ENCODE peak calls at places on chromosomes 5 and 9, in seven cellular contexts. R is neural crest cell, C is astrocyte, H is upper lobe of right lung, Z is endothelial cell, G is Panc1, U is fibroblast of pulmonary artery. K is an unnamed sample.

GRCh38 chr5:175629231-175629630 is 28.6 kb upstream of the HRH2 start:
- DNase-seq in R (no peak), C (no peak), H (no peak), Z (no peak), G (no peak), U (no peak), K (no peak)

GRCh38 chr5:179955062-179955461 is 47.4 kb upstream of the TBC1D9B start:
- DNase-seq in R (no peak), C (no peak), H (no peak), Z (no peak), G (no peak), U (no peak), K (no peak)

GRCh38 chr9:136625101-136626065 is 37.3 kb upstream of the EGFL7 start:
- DNase-seq in R (no peak), C (peak), H (peak), Z (no peak), G (no peak), U (peak), K (no peak)

GRCh38 chr9:118640836-118641557 is 728.2 kb downstream of the BRINP1 start:
- DNase-seq in R (no peak), C (peak), H (no peak), Z (no peak), G (no peak), U (no peak), K (no peak)

GRCh38 chr9:134177624-134178393 is 13.4 kb upstream of the RNU6ATAC start:
- DNase-seq in R (no peak), C (no peak), H (peak), Z (no peak), G (no peak), U (no peak), K (peak)

GRCh38 chr9:112334319-112334828 is 955 bp upstream of the PTBP3 start:
- DNase-seq in R (no peak), C (peak), H (no peak), Z (no peak), G (no peak), U (peak), K (no peak)

GRCh38 chr5:83048277-83048676 is 28.9 kb downstream of the TMEM167A start:
- DNase-seq in R (no peak), C (peak), H (no peak), Z (no peak), G (no peak), U (no peak), K (no peak)

GRCh38 chr5:164203581-164204225 is 698.3 kb downstream of the MAT2B start:
- DNase-seq in R (no peak), C (peak), H (no peak), Z (no peak), G (no peak), U (peak), K (no peak)

GRCh38 chr9:127183814-127184582 is 61.6 kb upstream of the ANGPTL2 start:
- DNase-seq in R (no peak), C (no peak), H (peak), Z (no peak), G (no peak), U (peak), K (peak)

GRCh38 chr9:125633116-125633743 is 73.8 kb downstream of the MAPKAP1 start:
- DNase-seq in R (no peak), C (no peak), H (no peak), Z (no peak), G (no peak), U (no peak), K (no peak)

GRCh38 chr5:61023131-61023530 is 78.1 kb downstream of the NDUFAF2 start:
- DNase-seq in R (no peak), C (peak), H (no peak), Z (no peak), G (no peak), U (peak), K (no peak)

GRCh38 chr9:137326436-137327060 is 24.5 kb upstream of the NRARP start:
- DNase-seq in R (no peak), C (no peak), H (no peak), Z (no peak), G (no peak), U (no peak), K (no peak)

GRCh38 chr9:130918102-130918869 is 20.8 kb downstream of the FIBCD1 start:
- DNase-seq in R (no peak), C (no peak), H (no peak), Z (no peak), G (no peak), U (no peak), K (no peak)

GRCh38 chr9:14531424-14532269 is 161.6 kb downstream of the ZDHHC21 start:
- DNase-seq in R (no peak), C (no peak), H (no peak), Z (no peak), G (no peak), U (no peak), K (no peak)

GRCh38 chr9:134842321-134842720 is 38.3 kb upstream of the FCN2 start:
- DNase-seq in R (no peak), C (no peak), H (no peak), Z (no peak), G (no peak), U (no peak), K (peak)

GRCh38 chr9:93210324-93210973 is 26.5 kb downstream of the WNK2 start:
- DNase-seq in R (no peak), C (no peak), H (no peak), Z (no peak), G (no peak), U (no peak), K (peak)

GRCh38 chr9:5582835-5583195 is 46.1 kb upstream of the RIC1 start:
- DNase-seq in R (no peak), C (peak), H (no peak), Z (no peak), G (no peak), U (peak), K (no peak)

GRCh38 chr9:27351438-27351837 is 54.5 kb upstream of the EQTN start:
- DNase-seq in R (no peak), C (no peak), H (no peak), Z (no peak), G (no peak), U (peak), K (no peak)

GRCh38 chr9:137055385-137056364 is 1.8 kb upstream of the ENTPD2 start:
- DNase-seq in R (no peak), C (peak), H (no peak), Z (no peak), G (no peak), U (peak), K (no peak)

GRCh38 chr9:119009253-119009652 is 360.0 kb downstream of the BRINP1 start:
- DNase-seq in R (no peak), C (peak), H (no peak), Z (no peak), G (peak), U (no peak), K (no peak)

GRCh38 chr9:99489043-99489378 is 266.9 kb downstream of the SEC61B start:
- DNase-seq in R (no peak), C (peak), H (no peak), Z (no peak), G (no peak), U (peak), K (no peak)

GRCh38 chr9:87445646-87446045 is 52.0 kb upstream of the DAPK1 start:
- DNase-seq in R (peak), C (no peak), H (no peak), Z (peak), G (no peak), U (peak), K (no peak)

DNA sequence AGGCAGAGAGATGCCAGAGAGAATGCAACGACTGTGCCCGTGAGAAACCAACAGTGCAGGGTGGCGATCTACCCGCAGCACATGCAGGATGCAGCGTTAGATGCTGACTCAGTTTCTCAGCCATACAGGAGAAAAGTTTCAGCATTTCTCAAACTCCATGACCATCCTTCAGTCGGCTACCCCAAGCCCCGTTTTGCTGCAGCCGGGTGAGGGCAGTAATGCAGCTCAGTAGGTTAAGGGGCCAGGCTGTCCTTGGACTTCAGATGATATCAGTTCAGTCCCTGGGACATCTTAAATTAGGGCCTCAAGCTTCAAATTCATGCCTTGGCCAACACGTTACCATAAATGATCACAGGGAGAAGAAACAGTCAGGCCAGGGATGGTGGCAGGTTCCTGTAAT is 125.5 kb downstream of the PALM2AKAP2 start:
- DNase-seq in R (no peak), C (no peak), H (no peak), Z (no peak), G (no peak), U (no peak), K (no peak)
- TF ChIP-seq CTCF in R (no peak), C (no peak), H (no peak), Z (no peak), G (no peak), U (no peak), K (no peak)

DNA sequence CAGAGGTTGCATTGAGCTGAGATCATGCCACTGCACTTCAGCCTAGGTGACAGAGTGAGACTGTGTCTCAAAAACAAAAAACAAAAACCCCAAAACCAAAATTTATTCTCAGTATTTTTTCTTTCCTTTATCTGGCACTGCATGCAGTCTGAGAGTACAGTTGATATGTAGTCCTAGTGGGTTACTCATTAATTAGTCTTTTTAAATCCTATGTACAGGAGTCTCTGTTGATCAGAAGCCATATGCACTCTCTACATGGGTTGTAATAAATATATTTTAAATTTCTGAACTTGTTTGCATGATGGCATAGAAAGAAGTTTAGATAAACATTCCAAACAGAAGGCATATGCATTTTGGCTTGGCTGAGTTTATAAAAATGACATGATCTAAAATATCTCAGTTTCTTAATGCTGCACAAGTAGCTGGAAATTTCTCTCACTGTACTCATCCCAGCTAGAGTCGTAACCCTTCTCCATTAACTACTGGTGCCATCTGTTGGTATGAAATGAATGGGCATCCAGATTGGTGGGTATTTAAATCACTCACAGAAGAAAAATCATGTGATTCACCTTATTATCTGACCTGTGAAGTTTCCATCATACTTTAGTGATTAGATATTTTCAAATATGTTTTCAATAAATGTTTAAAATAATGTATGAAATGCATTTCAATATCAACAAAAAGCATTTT is 284.8 kb downstream of the CTNND2 start:
- DNase-seq in R (no peak), C (peak), H (no peak), Z (no peak), G (no peak), U (no peak), K (no peak)
- TF ChIP-seq CTCF in R (peak), C (peak), H (peak), Z (no peak), G (peak), U (no peak), K (peak)

GRCh38 chr5:109959652-109960051 is 269.9 kb downstream of the MAN2A1 start:
- DNase-seq in R (no peak), C (no peak), H (no peak), Z (no peak), G (no peak), U (no peak), K (no peak)
- TF ChIP-seq CTCF in R (peak), C (no peak), H (no peak), Z (peak), G (peak), U (peak), K (no peak)

DNA sequence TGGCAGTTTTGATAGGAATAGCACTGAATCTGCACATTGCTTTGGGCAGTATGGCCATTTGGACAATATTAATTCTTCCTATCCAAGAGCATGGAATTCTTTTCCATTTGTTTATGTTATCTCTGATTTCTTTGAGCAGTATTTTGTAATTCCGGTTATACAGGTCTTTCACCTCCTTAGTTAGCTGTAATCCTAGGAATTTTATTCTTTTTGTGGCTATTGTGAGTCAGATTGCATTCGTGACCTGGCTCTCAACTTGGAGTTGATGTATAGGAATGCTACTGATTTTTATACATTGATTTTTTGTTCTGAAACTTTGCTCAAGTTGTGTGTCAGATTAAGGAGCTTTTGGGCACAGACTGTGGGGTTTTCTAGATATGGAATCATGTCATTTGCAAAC is 24.0 kb downstream of the TMEM161B start:
- DNase-seq in R (no peak), C (peak), H (no peak), Z (no peak), G (no peak), U (no peak), K (no peak)
- TF ChIP-seq CTCF in R (no peak), C (no peak), H (no peak), Z (no peak), G (no peak), U (no peak), K (no peak)

DNA sequence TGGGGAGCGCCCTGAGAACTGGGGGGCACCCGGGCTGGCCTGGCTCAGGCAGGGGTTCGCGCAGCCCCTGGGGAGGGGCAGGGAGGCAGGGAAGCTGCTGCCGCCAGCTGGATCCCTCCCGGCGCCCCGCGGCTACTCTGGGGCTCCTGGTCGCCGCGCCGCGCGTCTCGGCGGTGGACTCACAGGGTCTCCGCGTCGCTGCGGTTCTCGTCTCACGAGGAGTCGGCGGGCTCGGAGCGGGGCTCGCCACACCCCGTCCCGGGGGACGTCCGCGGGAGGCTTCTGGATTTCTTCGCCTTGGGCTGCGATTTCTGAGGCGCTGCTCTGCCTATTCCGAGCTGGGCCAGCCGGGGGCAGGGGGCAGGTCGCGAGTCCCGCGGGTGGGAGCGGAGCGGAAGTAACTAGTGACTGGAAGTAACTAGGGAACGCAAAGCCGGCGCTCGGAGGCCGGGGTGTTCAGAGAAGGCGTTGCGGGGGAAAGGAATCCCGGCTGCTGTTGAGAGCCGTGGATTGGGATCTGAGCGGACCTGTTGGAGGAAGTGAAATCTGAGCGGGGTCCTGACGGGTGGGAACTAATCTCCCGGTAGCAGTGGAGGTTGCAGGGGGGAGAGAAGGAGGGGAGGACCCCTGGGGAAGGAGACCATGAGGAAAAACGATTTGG is 509 bp downstream of the CYSTM1 start:
- DNase-seq in R (peak), C (peak), H (peak), Z (peak), G (no peak), U (peak), K (no peak)
- TF ChIP-seq CTCF in R (peak), C (no peak), H (peak), Z (no peak), G (no peak), U (peak), K (peak)

DNA sequence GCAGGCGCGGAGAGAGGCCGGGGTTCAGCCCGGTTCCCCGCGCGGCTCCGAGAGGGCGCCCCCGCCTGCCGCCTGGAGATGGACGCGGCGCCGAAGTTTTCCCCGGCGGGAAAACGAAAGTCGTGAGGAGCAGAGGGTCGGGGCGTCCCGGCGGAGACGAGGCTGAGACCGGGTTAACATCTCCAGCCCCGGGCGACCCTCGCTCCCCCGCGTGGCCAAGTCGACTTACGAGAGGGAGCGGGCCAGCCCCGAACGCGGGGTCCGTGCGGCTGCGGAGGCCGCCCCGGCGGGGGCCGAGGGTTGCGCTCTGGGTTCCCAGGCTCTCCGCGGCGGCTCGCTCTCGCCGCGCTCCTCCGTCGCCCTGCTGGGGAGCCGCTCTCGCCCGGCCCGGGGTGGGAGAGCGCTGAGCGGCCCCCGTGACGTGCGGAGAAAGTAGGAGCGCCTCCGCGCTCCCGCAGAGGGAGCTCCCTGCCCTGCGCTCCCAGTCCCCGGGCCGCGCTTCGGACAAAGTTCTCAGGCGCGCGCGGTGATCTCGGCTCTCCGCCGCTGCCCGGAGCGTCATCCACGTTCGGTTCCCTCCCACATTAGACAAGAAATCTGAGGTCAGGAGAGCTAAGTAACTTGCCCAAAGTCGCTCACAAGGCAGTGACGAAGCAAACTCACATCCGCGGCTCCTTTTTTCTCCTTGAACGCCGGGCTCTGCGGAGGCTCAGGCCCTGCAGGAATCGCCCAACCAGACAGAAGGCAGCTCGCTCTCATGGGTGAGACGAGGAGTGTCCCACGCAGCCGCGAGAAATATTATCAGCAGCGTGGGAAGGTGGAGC is 1.1 kb upstream of the GCNT4 start:
- DNase-seq in R (peak), C (peak), H (peak), Z (peak), G (no peak), U (peak), K (peak)
- TF ChIP-seq CTCF in R (peak), C (no peak), H (peak), Z (peak), G (peak), U (no peak), K (peak)